ENCODE peak calls at places on chromosome 6, in six cellular contexts. H, Z, R, V, C and S are unnamed samples.

GRCh38 chr6:91299544-91300491 is 712.9 kb upstream of the MAP3K7 start:
- DNase-seq in H (no peak), Z (no peak), R (peak; percentile 53), V (no peak), C (no peak), S (peak; percentile 1)

GRCh38 chr6:52328303-52328662 is 33.7 kb upstream of the PAQR8 start:
- DNase-seq in H (no peak), Z (peak; percentile 53), R (no peak), V (no peak), C (no peak), S (no peak)

GRCh38 chr6:22785036-22785435 is 215.7 kb downstream of the HDGFL1 start:
- DNase-seq in H (no peak), Z (no peak), R (no peak), V (no peak), C (no peak), S (no peak)

GRCh38 chr6:33977606-33978438 is 168.1 kb downstream of the GRM4 start:
- DNase-seq in H (peak; percentile 56), Z (peak; percentile 9), R (no peak), V (no peak), C (no peak), S (no peak)

GRCh38 chr6:169804427-169804826 is 53.0 kb downstream of the ERMARD start:
- DNase-seq in H (no peak), Z (no peak), R (no peak), V (no peak), C (no peak), S (no peak)

GRCh38 chr6:79777713-79778579 is 146.8 kb downstream of the SH3BGRL2 start:
- DNase-seq in H (peak; percentile 93), Z (peak; percentile 82), R (peak; percentile 82), V (peak; percentile 49), C (peak; percentile 73), S (peak; percentile 58)

GRCh38 chr6:79869184-79869583 is 78.2 kb downstream of the ELOVL4 start:
- DNase-seq in H (no peak), Z (no peak), R (no peak), V (no peak), C (no peak), S (no peak)

GRCh38 chr6:158849899-158850806 is 31.0 kb upstream of the EZR start:
- DNase-seq in H (no peak), Z (peak; percentile 54), R (no peak), V (no peak), C (peak; percentile 87), S (peak; percentile 95)

GRCh38 chr6:149918151-149918905 is 4.6 kb downstream of the RAET1G start:
- DNase-seq in H (peak; percentile 74), Z (no peak), R (peak; percentile 14), V (no peak), C (no peak), S (no peak)

GRCh38 chr6:112004397-112005341 is 49.2 kb upstream of the CCN6 start:
- DNase-seq in H (no peak), Z (no peak), R (no peak), V (peak; percentile 53), C (no peak), S (no peak)

GRCh38 chr6:131080084-131080483 is 17.0 kb upstream of the EPB41L2 start:
- DNase-seq in H (no peak), Z (no peak), R (no peak), V (no peak), C (no peak), S (no peak)

GRCh38 chr6:90709597-90709996 is 122.7 kb upstream of the MAP3K7 start:
- DNase-seq in H (no peak), Z (no peak), R (no peak), V (no peak), C (no peak), S (no peak)

GRCh38 chr6:119028106-119028505 is 50.4 kb downstream of the FAM184A start:
- DNase-seq in H (no peak), Z (no peak), R (no peak), V (no peak), C (no peak), S (no peak)

GRCh38 chr6:155341130-155341828 is 27.0 kb upstream of the TFB1M start:
- DNase-seq in H (no peak), Z (no peak), R (no peak), V (no peak), C (no peak), S (peak; percentile 89)
- TF ChIP-seq CTCF in H (no peak), Z (no peak), R (no peak), V (no peak), C (no peak), S (no peak)

DNA sequence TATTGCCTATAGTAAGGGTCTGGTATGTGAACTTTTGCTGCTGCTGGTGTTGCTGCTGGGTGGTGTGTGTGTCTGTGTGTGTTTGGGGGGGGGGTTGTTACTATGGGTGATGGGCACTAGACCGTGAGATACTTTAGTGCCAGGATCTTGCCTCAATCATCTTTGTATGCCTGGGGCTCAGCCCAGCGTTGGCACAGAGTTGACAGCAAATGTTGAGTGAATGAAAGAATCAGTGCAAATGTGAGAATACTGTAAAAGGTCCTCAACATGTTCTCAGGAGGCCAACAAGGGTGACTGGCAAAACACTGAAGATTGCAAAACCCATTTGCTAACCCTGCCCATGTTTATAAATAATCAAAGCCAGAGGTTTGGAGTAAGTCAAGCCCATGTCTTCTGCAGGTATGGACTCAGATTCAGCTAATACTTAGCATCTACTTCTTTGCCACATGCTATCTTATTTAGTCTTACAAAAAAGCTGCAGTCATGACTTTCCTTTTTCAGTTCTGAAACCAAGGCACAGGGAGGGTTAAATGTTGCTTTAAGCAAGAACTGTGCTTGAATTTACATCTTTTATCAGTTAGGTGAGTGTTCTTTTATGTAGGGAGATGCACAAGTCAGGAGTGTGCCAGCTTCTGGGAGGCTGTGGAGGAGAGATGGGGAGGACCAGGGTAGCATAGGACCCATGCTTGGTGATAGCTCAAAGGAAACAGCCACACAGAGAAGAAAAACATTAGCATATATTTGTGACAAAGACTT is 125.3 kb upstream of the SPACA1 start:
- DNase-seq in H (no peak), Z (no peak), R (no peak), V (no peak), C (no peak), S (no peak)
- H3K4me3 ChIP-seq in H (no peak overlapping the region), Z (no peak overlapping the region), R (no peak overlapping the region), V (no peak overlapping the region), C (no peak overlapping the region), S (no peak overlapping the region)

DNA sequence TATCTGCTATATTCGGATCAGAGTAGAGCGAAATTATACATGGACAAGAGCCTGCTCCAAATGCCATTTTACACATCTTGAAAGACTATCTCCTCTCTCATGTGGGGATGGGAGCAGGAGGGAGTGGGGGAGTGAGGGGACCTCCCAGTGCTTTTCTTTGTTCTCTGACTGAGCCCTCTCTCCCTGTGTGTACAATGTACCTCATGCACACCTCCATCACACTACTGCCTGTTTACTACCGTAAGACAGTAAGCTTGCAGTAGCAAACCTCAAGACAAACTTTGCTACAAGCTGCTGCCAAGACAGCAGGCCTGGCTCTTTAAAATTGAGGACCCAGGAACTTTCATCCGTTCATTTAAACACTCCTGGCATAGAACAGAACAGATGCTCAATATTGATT is 7.2 kb downstream of the NHSL1 start:
- DNase-seq in H (no peak), Z (no peak), R (no peak), V (no peak), C (no peak), S (no peak)
- TF ChIP-seq CTCF in H (no peak), Z (no peak), R (no peak), V (no peak), C (no peak), S (no peak)

DNA sequence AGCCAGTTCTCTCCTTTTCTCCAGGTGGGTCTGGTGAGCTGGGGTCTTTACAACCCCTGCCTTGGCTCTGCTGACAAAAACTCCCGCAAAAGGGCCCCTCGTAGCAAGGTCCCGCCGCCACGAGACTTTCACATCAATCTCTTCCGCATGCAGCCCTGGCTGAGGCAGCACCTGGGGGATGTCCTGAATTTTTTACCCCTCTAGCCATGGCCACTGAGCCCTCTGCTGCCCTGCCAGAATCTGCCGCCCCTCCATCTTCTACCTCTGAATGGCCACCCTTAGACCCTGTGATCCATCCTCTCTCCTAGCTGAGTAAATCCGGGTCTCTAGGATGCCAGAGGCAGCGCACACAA is 765 bp upstream of the CFB start:
- DNase-seq in H (no peak), Z (no peak), R (no peak), V (no peak), C (no peak), S (no peak)
- H3K4me3 ChIP-seq in H (no peak overlapping the region), Z (peak overlapping the region; percentile 48), R (peak overlapping the region; percentile 23), V (peak overlapping the region; percentile 36), C (no peak overlapping the region), S (peak overlapping the region; percentile 36)

GRCh38 chr6:30325873-30326445 is 768 bp upstream of the TRIM39 start:
- DNase-seq in H (peak; percentile 88), Z (no peak), R (peak; percentile 45), V (no peak), C (peak; percentile 49), S (peak; percentile 46)

GRCh38 chr6:30329331-30329730 is 2.6 kb downstream of the TRIM39 start:
- DNase-seq in H (no peak), Z (peak; percentile 30), R (no peak), V (no peak), C (no peak), S (no peak)

GRCh38 chr6:30327232-30327746 is 562 bp downstream of the TRIM39 start:
- DNase-seq in H (no peak), Z (no peak), R (no peak), V (peak; percentile 49), C (peak; percentile 75), S (no peak)

GRCh38 chr6:30325150-30325872 is 1.4 kb upstream of the TRIM39 start:
- DNase-seq in H (no peak), Z (peak; percentile 43), R (no peak), V (peak; percentile 41), C (peak; percentile 62), S (peak; percentile 56)

DNA sequence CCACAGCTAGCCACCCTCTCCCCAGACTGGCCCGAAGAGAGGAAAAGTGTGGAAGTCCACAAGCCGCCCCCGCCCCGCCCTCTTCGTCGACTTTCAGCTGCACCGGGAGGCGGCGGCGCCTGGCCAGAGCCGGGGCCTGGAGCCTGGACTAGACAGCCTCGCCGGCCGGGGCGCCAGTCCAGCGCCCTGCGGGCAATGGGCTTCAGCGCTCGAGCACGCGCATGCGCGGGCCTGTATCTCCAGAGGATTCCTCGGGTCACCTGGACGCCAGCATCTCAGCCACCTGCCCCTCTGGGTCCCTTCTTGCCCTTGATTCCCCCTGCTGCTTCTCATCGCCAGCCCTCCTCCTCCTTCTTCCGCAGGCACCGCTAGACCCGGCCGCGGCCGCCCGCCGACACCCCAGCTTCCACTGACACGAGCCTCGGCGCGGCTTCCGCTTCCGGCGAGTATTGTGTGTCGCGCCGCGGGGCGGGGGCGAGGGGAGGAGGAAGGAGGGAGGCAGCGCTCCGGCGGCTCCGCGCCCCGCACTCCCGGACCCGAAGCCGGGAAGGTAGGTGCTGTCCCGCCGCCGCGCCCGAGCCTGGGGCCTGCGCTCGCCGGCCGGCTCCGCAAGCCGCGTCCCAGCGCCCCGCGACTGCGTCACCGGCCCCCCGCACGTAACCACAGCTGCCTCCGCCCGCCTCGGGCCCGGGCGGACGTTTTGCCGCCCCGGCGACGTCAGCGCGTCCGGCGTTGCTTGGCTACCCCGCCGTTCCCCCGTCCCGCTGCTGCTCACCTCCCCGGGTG is at the start of gene TRIM39:
- DNase-seq in H (peak; percentile 97), Z (peak; percentile 88), R (peak; percentile 91), V (peak; percentile 89), C (peak; percentile 58), S (peak; percentile 74)
- TF ChIP-seq CTCF in H (no peak), Z (no peak), R (no peak), V (peak; percentile 17), C (no peak), S (no peak)